ENCODE peak calls at places on chromosomes 13 and 19, in four cellular contexts. N, S, M and L are unnamed samples.

GRCh38 chr13:110471833-110472162 is 89.7 kb downstream of the RAB20 start:
- DNase-seq in N (no peak), S (peak; percentile 54), M (no peak), L (peak; percentile 87)

GRCh38 chr19:39247701-39248664 is 673 bp downstream of the IFNL4 start:
- DNase-seq in N (no peak), S (no peak), M (no peak), L (no peak)

GRCh38 chr19:47413941-47414340 is 5.4 kb downstream of the MEIS3 start:
- DNase-seq in N (no peak), S (no peak), M (no peak), L (no peak)

GRCh38 chr13:20685042-20685441 is 18.5 kb upstream of the IL17D start:
- DNase-seq in N (peak; percentile 32), S (no peak), M (no peak), L (no peak)

GRCh38 chr13:36142735-36143134 is 11.6 kb upstream of the DCLK1 start:
- DNase-seq in N (no peak), S (no peak), M (no peak), L (no peak)

GRCh38 chr13:88472316-88472715 is 801.1 kb downstream of the SLITRK5 start:
- DNase-seq in N (no peak), S (no peak), M (no peak), L (no peak)

GRCh38 chr19:31943305-31943704 is 402.1 kb upstream of the ZNF507 start:
- DNase-seq in N (no peak), S (no peak), M (no peak), L (no peak)

GRCh38 chr13:78689011-78689410 is 30.1 kb upstream of the OBI1 start:
- DNase-seq in N (peak; percentile 18), S (no peak), M (peak; percentile 12), L (no peak)

GRCh38 chr19:34096020-34096915 is 76.0 kb upstream of the LSM14A start:
- DNase-seq in N (peak; percentile 59), S (peak; percentile 57), M (peak; percentile 41), L (no peak)

GRCh38 chr13:46295531-46296464 is 84.1 kb downstream of the LRRC63 start:
- DNase-seq in N (peak; percentile 73), S (no peak), M (no peak), L (peak; percentile 28)

GRCh38 chr13:81396172-81396571 is 1055.2 kb upstream of the SPRY2 start:
- DNase-seq in N (no peak), S (no peak), M (no peak), L (no peak)

GRCh38 chr13:32938907-32939306 is 77.3 kb upstream of the KL start:
- DNase-seq in N (no peak), S (no peak), M (no peak), L (no peak)

GRCh38 chr19:51573331-51573730 is 2.2 kb downstream of the ZNF175 start:
- DNase-seq in N (peak; percentile 34), S (peak; percentile 37), M (no peak), L (no peak)

GRCh38 chr13:50809133-50810090 is 34.1 kb downstream of the DLEU7 start:
- DNase-seq in N (no peak), S (no peak), M (no peak), L (no peak)

GRCh38 chr13:31898383-31899071 is 133.0 kb upstream of the FRY start:
- DNase-seq in N (no peak), S (no peak), M (no peak), L (no peak)

GRCh38 chr19:55283548-55284393 is at the start of gene BRSK1:
- DNase-seq in N (no peak), S (peak; percentile 57), M (no peak), L (no peak)

GRCh38 chr13:65679240-65679639 is 1550.9 kb downstream of the PCDH9 start:
- DNase-seq in N (no peak), S (no peak), M (no peak), L (no peak)

GRCh38 chr13:85651440-85651839 is 147.8 kb downstream of the SLITRK6 start:
- DNase-seq in N (no peak), S (no peak), M (no peak), L (no peak)

DNA sequence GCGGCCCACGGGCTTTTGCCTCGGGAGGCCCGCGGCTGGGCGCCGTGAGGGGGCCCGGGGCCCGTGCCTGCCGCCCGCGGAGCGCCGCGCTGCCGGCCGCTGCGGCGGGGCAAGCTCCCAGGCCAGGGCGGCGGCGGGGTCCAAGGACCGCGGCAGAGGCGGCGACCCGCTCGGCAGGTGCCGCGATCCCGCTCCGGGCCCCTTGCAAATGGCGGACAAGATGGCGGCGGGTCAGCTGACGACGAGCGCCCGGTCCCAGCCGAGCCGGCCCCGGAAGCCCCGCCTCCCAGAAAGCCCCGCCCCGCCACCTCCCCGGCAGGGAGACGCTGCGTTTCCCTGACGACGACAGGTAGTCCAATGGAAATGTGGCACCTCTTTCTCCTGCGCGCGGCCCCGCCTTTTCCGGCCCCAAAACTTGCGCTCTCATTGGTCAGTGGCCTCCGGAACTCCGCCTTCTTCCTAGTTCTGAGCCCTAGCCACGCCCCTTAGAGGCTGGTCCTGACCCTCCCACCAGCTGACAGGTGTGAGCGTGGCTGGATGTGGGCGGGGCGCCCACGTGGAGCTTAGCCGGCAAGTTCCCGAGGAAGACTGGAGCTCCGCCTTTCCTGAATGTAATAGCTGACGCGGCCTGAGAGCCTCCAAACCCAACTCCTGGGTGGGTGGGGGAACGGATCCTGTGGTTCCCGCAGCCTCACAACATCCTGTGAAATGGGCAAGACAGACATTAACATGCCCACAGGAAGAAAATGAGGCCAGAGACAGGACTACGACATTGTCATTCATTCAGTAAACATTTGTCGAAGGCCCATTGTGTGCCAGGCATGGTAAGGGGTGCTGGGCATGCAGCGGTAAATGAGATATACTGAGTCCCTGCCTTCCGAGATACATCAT is at the start of gene AP3D1:
- DNase-seq in N (peak; percentile 100), S (peak; percentile 99), M (peak; percentile 98), L (peak; percentile 98)
- TF ChIP-seq POLR2A in N (no peak), S (no peak), M (peak; percentile 25), L (peak; percentile 82)

DNA sequence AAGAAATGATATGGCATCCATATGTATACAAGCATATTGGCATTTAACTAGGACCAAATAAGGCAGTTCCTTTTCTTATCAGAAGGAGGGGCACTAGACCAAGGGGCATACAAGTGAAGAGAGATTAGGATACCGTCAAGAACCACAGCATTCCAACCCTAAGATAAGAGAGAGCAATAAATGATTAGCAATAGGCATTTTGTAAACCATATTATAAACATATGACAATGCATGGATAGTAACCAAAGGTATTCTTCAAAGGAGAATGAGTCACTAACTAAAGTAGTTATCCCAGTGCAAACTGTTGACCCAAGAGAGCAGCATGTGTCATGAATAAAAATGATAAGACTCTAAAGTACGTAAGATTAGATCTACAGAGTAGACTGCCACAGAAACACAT is 500.9 kb upstream of the HTR2A start:
- DNase-seq in N (no peak), S (no peak), M (no peak), L (no peak)
- TF ChIP-seq MYC in N (no peak), S (no peak), M (no peak), L (no peak)

DNA sequence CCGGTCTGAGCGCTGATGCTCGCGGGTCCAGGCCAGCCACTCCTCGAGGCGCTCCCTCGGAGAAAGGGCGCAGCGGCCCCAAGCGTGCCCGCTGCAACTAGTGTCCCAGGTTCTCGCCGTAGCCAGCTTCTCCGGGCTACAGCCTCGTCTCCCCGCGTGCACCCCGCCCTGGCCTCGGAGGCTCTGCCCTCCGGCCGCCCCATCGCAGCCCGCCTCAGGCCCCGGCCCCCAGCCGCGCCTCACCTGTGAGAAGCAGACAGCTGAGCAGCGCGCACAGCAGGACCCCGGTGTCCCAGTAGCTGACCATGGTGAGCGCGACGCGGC is 429 bp downstream of the FLT1 start:
- DNase-seq in N (peak; percentile 42), S (no peak), M (no peak), L (no peak)
- H3K9ac ChIP-seq in N (peak overlapping the region; percentile 95), S (no peak overlapping the region), M (no peak overlapping the region), L (no peak overlapping the region)

GRCh38 chr19:17125728-17126677 is 50.4 kb downstream of the MYO9B start:
- DNase-seq in N (no peak), S (no peak), M (no peak), L (peak; percentile 79)
- TF ChIP-seq POLR2A in N (no peak), S (no peak), M (no peak), L (peak; percentile 79)

GRCh38 chr19:840519-841206 is at the start of gene PRTN3:
- DNase-seq in N (no peak), S (no peak), M (no peak), L (no peak)
- TF ChIP-seq MYC in N (no peak), S (no peak), M (no peak), L (no peak)